ENCODE peak calls at places on chromosomes 5 and 9, in ten cellular contexts. U, X, H, M, F, O, P, E, S and L are unnamed samples.

GRCh38 chr5:72472031-72472430 is 35.2 kb downstream of the ZNF366 start:
- DNase-seq in U (no peak), X (no peak), H (no peak), M (no peak), F (no peak), O (no peak), P (no peak), E (no peak), S (no peak), L (no peak)

GRCh38 chr9:81620009-81620405 is 69.3 kb downstream of the TLE1 start:
- DNase-seq in U (no peak), X (no peak), H (no peak), M (no peak), F (no peak), O (peak), P (no peak), E (no peak), S (no peak), L (no peak)

GRCh38 chr9:98515506-98516204 is 193.1 kb downstream of the GABBR2 start:
- DNase-seq in U (no peak), X (peak), H (no peak), M (no peak), F (no peak), O (no peak), P (no peak), E (no peak), S (no peak), L (no peak)

GRCh38 chr5:76546497-76547102 is 76.6 kb downstream of the F2RL2 start:
- DNase-seq in U (no peak), X (no peak), H (no peak), M (no peak), F (no peak), O (no peak), P (no peak), E (no peak), S (no peak), L (peak)

GRCh38 chr5:132812123-132812948 is 766 bp upstream of the SOWAHA start:
- DNase-seq in U (no peak), X (no peak), H (no peak), M (peak), F (no peak), O (no peak), P (no peak), E (no peak), S (no peak), L (no peak)

GRCh38 chr5:38556115-38556598 is 289 bp downstream of the LIFR start:
- DNase-seq in U (peak), X (no peak), H (no peak), M (no peak), F (no peak), O (no peak), P (peak), E (peak), S (peak), L (no peak)

GRCh38 chr9:15211160-15211993 is 95.6 kb downstream of the TTC39B start:
- DNase-seq in U (peak), X (peak), H (peak), M (peak), F (peak), O (no peak), P (peak), E (peak), S (no peak), L (peak)

GRCh38 chr9:109017061-109017460 is 3.8 kb upstream of the CTNNAL1 start:
- DNase-seq in U (no peak), X (no peak), H (no peak), M (peak), F (no peak), O (no peak), P (no peak), E (no peak), S (no peak), L (no peak)

GRCh38 chr5:140608730-140609520 is 24.1 kb downstream of the CD14 start:
- DNase-seq in U (no peak), X (no peak), H (peak), M (no peak), F (no peak), O (no peak), P (no peak), E (no peak), S (no peak), L (no peak)

GRCh38 chr5:141517321-141517720 is 28.4 kb downstream of the PCDHGC5 start:
- DNase-seq in U (no peak), X (no peak), H (no peak), M (no peak), F (no peak), O (peak), P (no peak), E (no peak), S (no peak), L (no peak)

GRCh38 chr5:37112383-37112991 is 136.7 kb downstream of the CPLANE1 start:
- DNase-seq in U (no peak), X (no peak), H (no peak), M (no peak), F (no peak), O (no peak), P (no peak), E (no peak), S (no peak), L (peak)

GRCh38 chr5:179204572-179204971 is 140.7 kb downstream of the ADAMTS2 start:
- DNase-seq in U (no peak), X (no peak), H (no peak), M (no peak), F (no peak), O (no peak), P (no peak), E (no peak), S (no peak), L (no peak)

GRCh38 chr5:28954074-28954473 is 1915.7 kb upstream of the CDH9 start:
- DNase-seq in U (no peak), X (no peak), H (no peak), M (no peak), F (no peak), O (no peak), P (no peak), E (no peak), S (no peak), L (no peak)

GRCh38 chr9:127767909-127768331 is 10.5 kb downstream of the SH2D3C start:
- DNase-seq in U (peak), X (no peak), H (no peak), M (no peak), F (no peak), O (no peak), P (no peak), E (no peak), S (no peak), L (no peak)

GRCh38 chr5:88883566-88884434 is 816 bp upstream of the MEF2C start:
- DNase-seq in U (peak), X (peak), H (no peak), M (peak), F (peak), O (peak), P (peak), E (peak), S (no peak), L (peak)

GRCh38 chr5:10607666-10608442 is 44.0 kb downstream of the ANKRD33B start:
- DNase-seq in U (peak), X (no peak), H (peak), M (peak), F (no peak), O (peak), P (peak), E (no peak), S (no peak), L (peak)

GRCh38 chr5:34598177-34598794 is 57.8 kb upstream of the RAI14 start:
- DNase-seq in U (peak), X (no peak), H (peak), M (peak), F (no peak), O (no peak), P (peak), E (peak), S (no peak), L (no peak)

GRCh38 chr9:97660847-97661246 is 27.2 kb downstream of the NCBP1 start:
- DNase-seq in U (no peak), X (no peak), H (no peak), M (no peak), F (no peak), O (no peak), P (no peak), E (no peak), S (no peak), L (no peak)

GRCh38 chr5:58999804-59000595 is 417.1 kb downstream of the RAB3C start:
- DNase-seq in U (no peak), X (peak), H (no peak), M (peak), F (peak), O (no peak), P (no peak), E (no peak), S (no peak), L (no peak)

GRCh38 chr5:55773057-55773456 is 35.2 kb downstream of the DDX4 start:
- DNase-seq in U (no peak), X (no peak), H (no peak), M (peak), F (peak), O (no peak), P (no peak), E (no peak), S (no peak), L (no peak)

GRCh38 chr5:170445936-170446335 is 56.8 kb upstream of the KCNMB1 start:
- DNase-seq in U (no peak), X (no peak), H (no peak), M (no peak), F (no peak), O (peak), P (no peak), E (no peak), S (no peak), L (no peak)

GRCh38 chr9:125911861-125912260 is 164.7 kb downstream of the PBX3 start:
- DNase-seq in U (peak), X (no peak), H (no peak), M (peak), F (no peak), O (no peak), P (no peak), E (no peak), S (no peak), L (no peak)

GRCh38 chr9:35689601-35690446 is at the start of gene TPM2:
- DNase-seq in U (peak), X (peak), H (peak), M (peak), F (no peak), O (peak), P (peak), E (peak), S (no peak), L (no peak)

GRCh38 chr5:138149530-138149929 is 10.3 kb upstream of the NME5 start:
- DNase-seq in U (peak), X (peak), H (peak), M (no peak), F (no peak), O (no peak), P (no peak), E (peak), S (no peak), L (no peak)

GRCh38 chr5:14872070-14872989 is 752 bp upstream of the ANKH start:
- DNase-seq in U (peak), X (peak), H (peak), M (peak), F (peak), O (peak), P (peak), E (peak), S (peak), L (peak)

GRCh38 chr5:65791721-65792698 is 70.0 kb downstream of the NLN start:
- DNase-seq in U (no peak), X (no peak), H (no peak), M (no peak), F (peak), O (no peak), P (no peak), E (no peak), S (no peak), L (no peak)

GRCh38 chr9:134551657-134552348 is 89.8 kb upstream of the COL5A1 start:
- DNase-seq in U (peak), X (no peak), H (peak), M (no peak), F (peak), O (peak), P (peak), E (peak), S (no peak), L (no peak)

GRCh38 chr5:38466444-38467189 is 89.8 kb downstream of the LIFR start:
- DNase-seq in U (peak), X (no peak), H (peak), M (no peak), F (peak), O (peak), P (no peak), E (peak), S (no peak), L (no peak)

GRCh38 chr9:134888603-134889195 is 8.1 kb downstream of the FCN2 start:
- DNase-seq in U (no peak), X (no peak), H (no peak), M (no peak), F (no peak), O (peak), P (no peak), E (no peak), S (no peak), L (no peak)

GRCh38 chr5:24832021-24832420 is 187.2 kb upstream of the CDH10 start:
- DNase-seq in U (no peak), X (no peak), H (peak), M (no peak), F (no peak), O (no peak), P (no peak), E (peak), S (no peak), L (no peak)

GRCh38 chr9:111179577-111179976 is 141.3 kb upstream of the LPAR1 start:
- DNase-seq in U (peak), X (no peak), H (no peak), M (no peak), F (no peak), O (peak), P (no peak), E (no peak), S (no peak), L (no peak)

GRCh38 chr9:89497978-89498844 is at the start of gene SEMA4D:
- DNase-seq in U (peak), X (peak), H (peak), M (peak), F (peak), O (peak), P (no peak), E (peak), S (peak), L (peak)

GRCh38 chr5:154583545-154584168 is 105.6 kb upstream of the HAND1 start:
- DNase-seq in U (no peak), X (no peak), H (peak), M (no peak), F (no peak), O (no peak), P (no peak), E (peak), S (no peak), L (no peak)

GRCh38 chr5:174723979-174724483 is 351 bp upstream of the MSX2 start:
- DNase-seq in U (peak), X (peak), H (peak), M (no peak), F (no peak), O (no peak), P (no peak), E (no peak), S (no peak), L (no peak)

GRCh38 chr5:52043543-52043942 is 660.3 kb downstream of the ISL1 start:
- DNase-seq in U (no peak), X (no peak), H (no peak), M (peak), F (no peak), O (no peak), P (no peak), E (no peak), S (no peak), L (peak)

GRCh38 chr5:78593465-78593864 is 55.1 kb downstream of the LHFPL2 start:
- DNase-seq in U (no peak), X (no peak), H (no peak), M (peak), F (no peak), O (no peak), P (no peak), E (no peak), S (no peak), L (no peak)

GRCh38 chr5:109411627-109412026 is 1.9 kb upstream of the PJA2 start:
- DNase-seq in U (peak), X (no peak), H (peak), M (peak), F (no peak), O (no peak), P (peak), E (peak), S (no peak), L (peak)

GRCh38 chr9:137429974-137430722 is 7.0 kb downstream of the NOXA1 start:
- DNase-seq in U (no peak), X (peak), H (no peak), M (peak), F (no peak), O (peak), P (no peak), E (no peak), S (no peak), L (peak)

GRCh38 chr5:127870914-127871313 is 167.7 kb downstream of the CCDC192 start:
- DNase-seq in U (no peak), X (no peak), H (peak), M (no peak), F (peak), O (peak), P (peak), E (no peak), S (no peak), L (no peak)